ENCODE peak calls at places on chromosomes 11 and 22, in six cellular contexts. A is effector CD4-positive, alpha-beta T cell; X is NCI-H345; J is AG08395; P is Caki2; G is OCI-LY7. D is an unnamed sample.

GRCh38 chr11:11207428-11207827 is 145.6 kb downstream of the CSNK2A3 start:
- DNase-seq in A (no peak), P (no peak), X (no peak), G (no peak), J (no peak), D (peak)

GRCh38 chr11:94304559-94304958 is at the start of gene IZUMO1R:
- DNase-seq in P (no peak), J (no peak), X (no peak), A (no peak), G (no peak), D (no peak)

GRCh38 chr11:12052676-12053605 is 44.5 kb upstream of the DKK3 start:
- DNase-seq in G (no peak), J (no peak), P (no peak), A (no peak), X (no peak), D (no peak)

GRCh38 chr11:30852091-30852490 is 265.9 kb upstream of the MPPED2 start:
- DNase-seq in A (no peak), P (no peak), J (no peak), X (no peak), G (no peak), D (no peak)

GRCh38 chr22:17700778-17701177 is 62.2 kb downstream of the BCL2L13 start:
- DNase-seq in P (no peak), G (no peak), X (no peak), J (no peak), A (no peak), D (no peak)

GRCh38 chr22:45083659-45084305 is 74.0 kb upstream of the PHF21B start:
- DNase-seq in P (peak), X (no peak), G (no peak), J (peak), A (no peak), D (no peak)

GRCh38 chr11:118171274-118172062 is 5.0 kb downstream of the SCN2B start:
- DNase-seq in X (peak), A (peak), G (peak), P (peak), J (peak), D (peak)

GRCh38 chr11:128318856-128319474 is 268.4 kb downstream of the ETS1 start:
- DNase-seq in G (peak), X (no peak), J (no peak), A (peak), P (no peak), D (no peak)

GRCh38 chr11:70078796-70079616 is 889 bp downstream of the ANO1 start:
- DNase-seq in J (no peak), G (no peak), P (no peak), A (no peak), X (no peak), D (no peak)

GRCh38 chr11:122207505-122207904 is 91.5 kb upstream of the BLID start:
- DNase-seq in J (no peak), G (no peak), P (no peak), A (no peak), X (peak), D (no peak)

GRCh38 chr11:123431619-123432018 is 1.6 kb downstream of the GRAMD1B start:
- DNase-seq in J (no peak), A (no peak), P (no peak), X (no peak), G (no peak), D (no peak)

GRCh38 chr11:27453701-27454100 is 18.9 kb downstream of the LGR4 start:
- DNase-seq in G (no peak), P (no peak), X (no peak), J (no peak), A (no peak), D (no peak)

GRCh38 chr11:19027829-19028595 is 32.5 kb downstream of the MRGPRX2 start:
- DNase-seq in X (no peak), J (peak), A (no peak), G (no peak), P (peak), D (no peak)

GRCh38 chr11:118042791-118043190 is 34.1 kb upstream of the TMPRSS4 start:
- DNase-seq in X (no peak), A (no peak), P (no peak), G (no peak), J (no peak), D (no peak)

GRCh38 chr22:33756508-33756949 is 163.7 kb downstream of the LARGE1 start:
- DNase-seq in A (no peak), G (peak), X (no peak), P (no peak), J (no peak), D (peak)

GRCh38 chr11:84541711-84542340 is 1085.3 kb downstream of the DLG2 start:
- DNase-seq in J (peak), G (peak), X (no peak), A (no peak), P (no peak), D (no peak)

GRCh38 chr11:4891996-4892640 is 10.4 kb downstream of the OR51T1 start:
- DNase-seq in P (peak), A (no peak), G (no peak), X (no peak), J (peak), D (peak)

GRCh38 chr11:69298778-69299461 is 5.0 kb downstream of the MYEOV start:
- DNase-seq in X (no peak), G (no peak), J (peak), P (peak), A (no peak), D (no peak)

GRCh38 chr11:45146072-45147016 is at the start of gene PRDM11:
- DNase-seq in A (peak), X (peak), P (peak), J (peak), G (peak), D (peak)

GRCh38 chr11:1546077-1546535 is 26.0 kb downstream of the DUSP8 start:
- DNase-seq in G (no peak), A (no peak), P (no peak), X (peak), J (no peak), D (no peak)

GRCh38 chr22:31229402-31230140 is 17.5 kb downstream of the LIMK2 start:
- DNase-seq in J (peak), G (no peak), X (no peak), P (no peak), A (no peak), D (peak)

GRCh38 chr11:10455637-10456487 is 798 bp downstream of the AMPD3 start:
- DNase-seq in G (peak), P (peak), J (peak), X (peak), A (peak), D (peak)

GRCh38 chr11:111565111-111565720 is 24.7 kb downstream of the LAYN start:
- DNase-seq in G (peak), J (peak), A (peak), X (peak), P (peak), D (peak)

GRCh38 chr11:111737877-111738205 is 28.3 kb downstream of the PPP2R1B start:
- DNase-seq in G (no peak), J (no peak), X (no peak), P (no peak), A (no peak), D (no peak)

GRCh38 chr11:34632105-34632780 is 11.3 kb downstream of the EHF start:
- DNase-seq in G (no peak), X (peak), J (no peak), P (no peak), A (no peak), D (no peak)

GRCh38 chr22:41334215-41334614 is 32.9 kb downstream of the ZC3H7B start:
- DNase-seq in J (no peak), A (no peak), P (no peak), X (no peak), G (no peak), D (no peak)

GRCh38 chr11:122937978-122938377 is 43.7 kb downstream of the BSX start:
- DNase-seq in A (no peak), J (no peak), G (no peak), X (no peak), P (no peak), D (no peak)

GRCh38 chr11:118175600-118176399 is 639 bp downstream of the SCN2B start:
- DNase-seq in A (no peak), P (no peak), J (no peak), G (no peak), X (no peak), D (no peak)

GRCh38 chr11:96014234-96014633 is 90.3 kb upstream of the MTMR2 start:
- DNase-seq in A (peak), G (no peak), X (peak), J (peak), P (peak), D (no peak)

GRCh38 chr22:38097557-38098409 is 12.7 kb downstream of the BAIAP2L2 start:
- DNase-seq in G (no peak), J (no peak), X (no peak), A (no peak), P (no peak), D (no peak)

GRCh38 chr22:24465566-24465965 is 29.6 kb upstream of the UPB1 start:
- DNase-seq in J (no peak), X (no peak), A (no peak), P (peak), G (no peak), D (no peak)

GRCh38 chr11:40606800-40607199 is 852.7 kb downstream of the LRRC4C start:
- DNase-seq in X (no peak), J (no peak), P (no peak), G (no peak), A (no peak), D (no peak)

GRCh38 chr11:110184466-110184865 is 91.3 kb downstream of the ZC3H12C start:
- DNase-seq in P (no peak), X (no peak), J (no peak), G (no peak), A (no peak), D (no peak)

GRCh38 chr11:39174965-39175364 is 2284.5 kb downstream of the LRRC4C start:
- DNase-seq in G (no peak), A (no peak), P (no peak), X (no peak), J (no peak), D (no peak)

GRCh38 chr11:35134403-35135126 is 4.4 kb upstream of the CD44 start:
- DNase-seq in P (no peak), A (no peak), X (no peak), J (peak), G (no peak), D (no peak)

GRCh38 chr11:65498977-65499712 is at the start of gene MALAT1:
- DNase-seq in A (peak), P (peak), G (peak), J (peak), X (peak), D (peak)

GRCh38 chr22:24763872-24764485 is 10.5 kb downstream of the PIWIL3 start:
- DNase-seq in P (no peak), G (no peak), A (no peak), X (peak), J (no peak), D (no peak)

D was measured in NAMALWA.